ENCODE peak calls at places on chromosomes 13 and 19, in nine cellular contexts. One of them, this sample, is unnamed. For H3K4me1, the result is how much of the 10 kb centered on the place peaks cover.

GRCh38 chr19:50705422-50706019 is 14.1 kb downstream of the SHANK1 start:
- DNase-seq in cardiac muscle cell: peak
- DNase-seq in heart left ventricle: no peak
- DNase-seq in thoracic aorta: no peak
- DNase-seq in uterus: no peak
- DNase-seq in breast epithelium: no peak
- DNase-seq in transverse colon: no peak
- DNase-seq in pancreas: peak
- DNase-seq in psoas muscle: no peak
- DNase-seq in this sample: no peak

GRCh38 chr19:903266-903797 is 9.7 kb downstream of the R3HDM4 start:
- DNase-seq in cardiac muscle cell: no peak
- DNase-seq in heart left ventricle: no peak
- DNase-seq in thoracic aorta: no peak
- DNase-seq in uterus: no peak
- DNase-seq in breast epithelium: no peak
- DNase-seq in transverse colon: no peak
- DNase-seq in pancreas: peak
- DNase-seq in psoas muscle: peak
- DNase-seq in this sample: no peak

GRCh38 chr13:33045829-33046592 is 29.8 kb downstream of the KL start:
- DNase-seq in cardiac muscle cell: no peak
- DNase-seq in heart left ventricle: no peak
- DNase-seq in thoracic aorta: no peak
- DNase-seq in uterus: no peak
- DNase-seq in breast epithelium: no peak
- DNase-seq in transverse colon: no peak
- DNase-seq in pancreas: no peak
- DNase-seq in psoas muscle: no peak
- DNase-seq in this sample: no peak

GRCh38 chr13:112907916-112908315 is 61.1 kb upstream of the MCF2L start:
- DNase-seq in cardiac muscle cell: no peak
- DNase-seq in heart left ventricle: no peak
- DNase-seq in thoracic aorta: no peak
- DNase-seq in uterus: no peak
- DNase-seq in breast epithelium: no peak
- DNase-seq in transverse colon: no peak
- DNase-seq in pancreas: no peak
- DNase-seq in psoas muscle: no peak
- DNase-seq in this sample: no peak

GRCh38 chr19:5083547-5083965 is 114.6 kb downstream of the KDM4B start:
- DNase-seq in cardiac muscle cell: no peak
- DNase-seq in heart left ventricle: no peak
- DNase-seq in thoracic aorta: no peak
- DNase-seq in uterus: peak
- DNase-seq in breast epithelium: peak
- DNase-seq in transverse colon: no peak
- DNase-seq in pancreas: peak
- DNase-seq in psoas muscle: peak
- DNase-seq in this sample: peak

GRCh38 chr13:28717170-28717569 is 1.6 kb downstream of the SLC46A3 start:
- DNase-seq in cardiac muscle cell: no peak
- DNase-seq in heart left ventricle: no peak
- DNase-seq in thoracic aorta: no peak
- DNase-seq in uterus: no peak
- DNase-seq in breast epithelium: no peak
- DNase-seq in transverse colon: no peak
- DNase-seq in pancreas: no peak
- DNase-seq in psoas muscle: no peak
- DNase-seq in this sample: no peak

GRCh38 chr13:107275312-107275711 is 707.4 kb upstream of the ARGLU1 start:
- DNase-seq in cardiac muscle cell: no peak
- DNase-seq in heart left ventricle: no peak
- DNase-seq in thoracic aorta: no peak
- DNase-seq in uterus: no peak
- DNase-seq in breast epithelium: no peak
- DNase-seq in transverse colon: no peak
- DNase-seq in pancreas: no peak
- DNase-seq in psoas muscle: no peak
- DNase-seq in this sample: no peak

GRCh38 chr13:98020271-98020670 is 66.8 kb downstream of the IPO5 start:
- DNase-seq in cardiac muscle cell: no peak
- DNase-seq in heart left ventricle: no peak
- DNase-seq in thoracic aorta: no peak
- DNase-seq in uterus: no peak
- DNase-seq in breast epithelium: no peak
- DNase-seq in transverse colon: no peak
- DNase-seq in pancreas: no peak
- DNase-seq in psoas muscle: no peak
- DNase-seq in this sample: no peak

GRCh38 chr13:99630269-99630898 is 129.1 kb downstream of the TM9SF2 start:
- DNase-seq in cardiac muscle cell: no peak
- DNase-seq in heart left ventricle: no peak
- DNase-seq in thoracic aorta: no peak
- DNase-seq in uterus: no peak
- DNase-seq in breast epithelium: no peak
- DNase-seq in transverse colon: no peak
- DNase-seq in pancreas: no peak
- DNase-seq in psoas muscle: no peak
- DNase-seq in this sample: peak

GRCh38 chr13:103081435-103081834 is 15.2 kb upstream of the SLC10A2 start:
- DNase-seq in cardiac muscle cell: no peak
- DNase-seq in heart left ventricle: no peak
- DNase-seq in thoracic aorta: no peak
- DNase-seq in uterus: no peak
- DNase-seq in breast epithelium: no peak
- DNase-seq in transverse colon: no peak
- DNase-seq in pancreas: no peak
- DNase-seq in psoas muscle: no peak
- DNase-seq in this sample: no peak

GRCh38 chr13:78317030-78317429 is 286.3 kb downstream of the POU4F1 start:
- DNase-seq in cardiac muscle cell: peak
- DNase-seq in heart left ventricle: no peak
- DNase-seq in thoracic aorta: no peak
- DNase-seq in uterus: no peak
- DNase-seq in breast epithelium: no peak
- DNase-seq in transverse colon: no peak
- DNase-seq in pancreas: no peak
- DNase-seq in psoas muscle: no peak
- DNase-seq in this sample: no peak

GRCh38 chr13:104737713-104738112 is 1671.5 kb upstream of the SLC10A2 start:
- DNase-seq in cardiac muscle cell: no peak
- DNase-seq in heart left ventricle: no peak
- DNase-seq in thoracic aorta: no peak
- DNase-seq in uterus: no peak
- DNase-seq in breast epithelium: no peak
- DNase-seq in transverse colon: no peak
- DNase-seq in pancreas: no peak
- DNase-seq in psoas muscle: no peak
- DNase-seq in this sample: no peak

GRCh38 chr13:31742102-31742695 is 2.9 kb downstream of the RXFP2 start:
- DNase-seq in cardiac muscle cell: peak
- DNase-seq in heart left ventricle: peak
- DNase-seq in thoracic aorta: no peak
- DNase-seq in uterus: peak
- DNase-seq in breast epithelium: peak
- DNase-seq in transverse colon: peak
- DNase-seq in pancreas: no peak
- DNase-seq in psoas muscle: peak
- DNase-seq in this sample: peak

GRCh38 chr19:45643024-45643926 is 4.1 kb upstream of the EML2 start:
- DNase-seq in cardiac muscle cell: peak
- DNase-seq in heart left ventricle: peak
- DNase-seq in thoracic aorta: no peak
- DNase-seq in uterus: peak
- DNase-seq in breast epithelium: peak
- DNase-seq in transverse colon: peak
- DNase-seq in pancreas: peak
- DNase-seq in psoas muscle: peak
- DNase-seq in this sample: peak

GRCh38 chr13:100565291-100565690 is 23.3 kb downstream of the GGACT start:
- DNase-seq in cardiac muscle cell: no peak
- DNase-seq in heart left ventricle: no peak
- DNase-seq in thoracic aorta: no peak
- DNase-seq in uterus: no peak
- DNase-seq in breast epithelium: no peak
- DNase-seq in transverse colon: no peak
- DNase-seq in pancreas: no peak
- DNase-seq in psoas muscle: no peak
- DNase-seq in this sample: no peak

GRCh38 chr19:54436031-54436523 is 12.9 kb upstream of the LENG8 start:
- DNase-seq in cardiac muscle cell: peak
- DNase-seq in heart left ventricle: no peak
- DNase-seq in thoracic aorta: no peak
- DNase-seq in uterus: no peak
- DNase-seq in breast epithelium: no peak
- DNase-seq in transverse colon: no peak
- DNase-seq in pancreas: peak
- DNase-seq in psoas muscle: no peak
- DNase-seq in this sample: no peak

DNA sequence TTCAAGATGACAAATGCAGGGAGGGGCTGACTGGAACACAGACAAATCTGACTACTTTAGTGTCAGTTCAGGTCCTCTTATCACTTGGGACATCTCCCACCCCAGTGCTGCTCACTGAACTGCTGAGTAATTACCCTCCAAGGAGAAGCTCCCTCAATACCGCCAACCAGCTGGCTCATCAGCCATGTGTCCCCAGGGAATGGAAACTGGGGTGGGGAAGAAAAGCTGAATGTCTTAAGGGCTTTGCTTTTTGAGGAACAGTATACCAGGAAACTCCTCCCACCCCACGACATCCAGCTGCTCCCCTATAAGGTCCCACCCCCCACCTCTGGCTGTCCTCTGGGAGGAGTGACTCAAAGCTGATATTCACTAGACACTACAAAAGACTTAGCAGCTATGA is 2.0 kb downstream of the ZNF823 start:
- DNase-seq in cardiac muscle cell: no peak
- DNase-seq in heart left ventricle: peak
- DNase-seq in thoracic aorta: peak
- DNase-seq in uterus: no peak
- DNase-seq in breast epithelium: no peak
- DNase-seq in transverse colon: peak
- DNase-seq in pancreas: no peak
- DNase-seq in psoas muscle: peak
- DNase-seq in this sample: peak
- H3K27ac ChIP-seq in cardiac muscle cell: no peak
- H3K27ac ChIP-seq in heart left ventricle: no peak
- H3K27ac ChIP-seq in thoracic aorta: no peak
- H3K27ac ChIP-seq in uterus: no peak
- H3K27ac ChIP-seq in breast epithelium: no peak
- H3K27ac ChIP-seq in transverse colon: no peak
- H3K27ac ChIP-seq in pancreas: no peak
- H3K27ac ChIP-seq in psoas muscle: no peak
- H3K27ac ChIP-seq in this sample: no peak

DNA sequence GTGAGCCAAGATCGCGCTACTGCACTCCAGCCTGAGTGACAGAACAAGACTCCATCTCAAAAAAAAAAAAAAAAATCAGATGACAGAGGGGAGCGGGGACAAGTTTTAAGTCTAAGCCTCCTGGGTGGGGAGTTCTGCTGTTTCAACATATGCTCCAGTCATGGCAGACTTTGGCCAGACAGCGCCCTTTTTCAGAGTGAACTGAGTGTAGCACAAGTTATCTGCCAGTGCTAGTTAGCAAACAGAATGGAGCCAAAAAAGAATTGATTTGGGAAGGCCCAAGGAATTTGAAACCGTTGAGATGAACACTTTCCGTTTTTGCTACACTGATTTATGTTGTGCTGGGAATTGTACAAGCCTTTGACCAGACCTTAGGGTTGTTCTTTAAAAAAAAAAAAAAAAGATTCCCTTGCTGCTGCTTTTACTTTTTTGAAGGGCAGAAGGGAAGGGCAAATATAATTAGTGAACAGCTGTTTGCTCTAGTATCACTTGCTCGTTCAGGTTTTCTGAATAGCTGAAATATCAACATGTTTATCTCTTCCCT is 5.7 kb downstream of the ACTN4 start:
- DNase-seq in cardiac muscle cell: no peak
- DNase-seq in heart left ventricle: no peak
- DNase-seq in thoracic aorta: no peak
- DNase-seq in uterus: no peak
- DNase-seq in breast epithelium: no peak
- DNase-seq in transverse colon: peak
- DNase-seq in pancreas: peak
- DNase-seq in psoas muscle: no peak
- DNase-seq in this sample: peak
- H3K4me1 ChIP-seq in cardiac muscle cell: half or more
- H3K4me1 ChIP-seq in heart left ventricle: half or more
- H3K4me1 ChIP-seq in thoracic aorta: half or more
- H3K4me1 ChIP-seq in uterus: under half
- H3K4me1 ChIP-seq in breast epithelium: half or more
- H3K4me1 ChIP-seq in transverse colon: half or more
- H3K4me1 ChIP-seq in pancreas: half or more
- H3K4me1 ChIP-seq in psoas muscle: half or more
- H3K4me1 ChIP-seq in this sample: under half

GRCh38 chr19:7682175-7682855 is 1.7 kb downstream of the TRAPPC5 start:
- DNase-seq in cardiac muscle cell: no peak
- DNase-seq in heart left ventricle: no peak
- DNase-seq in thoracic aorta: no peak
- DNase-seq in uterus: no peak
- DNase-seq in breast epithelium: no peak
- DNase-seq in transverse colon: no peak
- DNase-seq in pancreas: no peak
- DNase-seq in psoas muscle: no peak
- DNase-seq in this sample: no peak
- TF ChIP-seq CTCF in cardiac muscle cell: no peak
- TF ChIP-seq CTCF in heart left ventricle: no peak
- TF ChIP-seq CTCF in thoracic aorta: no peak
- TF ChIP-seq CTCF in uterus: no peak
- TF ChIP-seq CTCF in breast epithelium: no peak
- TF ChIP-seq CTCF in transverse colon: no peak
- TF ChIP-seq CTCF in pancreas: no peak
- TF ChIP-seq CTCF in psoas muscle: no peak
- TF ChIP-seq CTCF in this sample: no peak

GRCh38 chr19:40717325-40717879 is 490 bp downstream of the ITPKC start:
- DNase-seq in cardiac muscle cell: no peak
- DNase-seq in heart left ventricle: no peak
- DNase-seq in thoracic aorta: no peak
- DNase-seq in uterus: no peak
- DNase-seq in breast epithelium: peak
- DNase-seq in transverse colon: no peak
- DNase-seq in pancreas: peak
- DNase-seq in psoas muscle: no peak
- DNase-seq in this sample: no peak

GRCh38 chr19:40713939-40714338 is 2.7 kb downstream of the COQ8B start:
- DNase-seq in cardiac muscle cell: no peak
- DNase-seq in heart left ventricle: no peak
- DNase-seq in thoracic aorta: no peak
- DNase-seq in uterus: no peak
- DNase-seq in breast epithelium: no peak
- DNase-seq in transverse colon: no peak
- DNase-seq in pancreas: no peak
- DNase-seq in psoas muscle: no peak
- DNase-seq in this sample: no peak

GRCh38 chr19:40716655-40717324 is at the start of the genes COQ8B and ITPKC:
- DNase-seq in cardiac muscle cell: peak
- DNase-seq in heart left ventricle: peak
- DNase-seq in thoracic aorta: peak
- DNase-seq in uterus: peak
- DNase-seq in breast epithelium: peak
- DNase-seq in transverse colon: peak
- DNase-seq in pancreas: peak
- DNase-seq in psoas muscle: peak
- DNase-seq in this sample: peak

GRCh38 chr19:40716031-40716654 is 543 bp downstream of the COQ8B start:
- DNase-seq in cardiac muscle cell: no peak
- DNase-seq in heart left ventricle: no peak
- DNase-seq in thoracic aorta: peak
- DNase-seq in uterus: no peak
- DNase-seq in breast epithelium: no peak
- DNase-seq in transverse colon: no peak
- DNase-seq in pancreas: peak
- DNase-seq in psoas muscle: no peak
- DNase-seq in this sample: peak

GRCh38 chr19:40714519-40715299 is 2.0 kb downstream of the COQ8B start:
- DNase-seq in cardiac muscle cell: peak
- DNase-seq in heart left ventricle: peak
- DNase-seq in thoracic aorta: peak
- DNase-seq in uterus: peak
- DNase-seq in breast epithelium: peak
- DNase-seq in transverse colon: peak
- DNase-seq in pancreas: peak
- DNase-seq in psoas muscle: peak
- DNase-seq in this sample: peak
- H3K27ac ChIP-seq in cardiac muscle cell: peak
- H3K27ac ChIP-seq in heart left ventricle: peak
- H3K27ac ChIP-seq in thoracic aorta: peak
- H3K27ac ChIP-seq in uterus: peak
- H3K27ac ChIP-seq in breast epithelium: peak
- H3K27ac ChIP-seq in transverse colon: peak
- H3K27ac ChIP-seq in pancreas: peak
- H3K27ac ChIP-seq in psoas muscle: peak
- H3K27ac ChIP-seq in this sample: peak